ENCODE peak calls at places on chromosome 13, in seven cellular contexts. O, D, J, U, G, K and R are unnamed samples.

GRCh38 chr13:98143601-98144500 is 957 bp downstream of the FARP1 start:
- DNase-seq in O (no peak), D (no peak), J (peak), U (peak), G (no peak), K (no peak), R (peak)

GRCh38 chr13:107251321-107251720 is 683.4 kb upstream of the ARGLU1 start:
- DNase-seq in O (no peak), D (no peak), J (no peak), U (no peak), G (no peak), K (no peak), R (no peak)

GRCh38 chr13:61286148-61286745 is 129.4 kb downstream of the PCDH20 start:
- DNase-seq in O (no peak), D (no peak), J (peak), U (no peak), G (no peak), K (no peak), R (no peak)

GRCh38 chr13:34065915-34066314 is 248.0 kb downstream of the RFC3 start:
- DNase-seq in O (no peak), D (no peak), J (no peak), U (no peak), G (no peak), K (no peak), R (no peak)

GRCh38 chr13:23357349-23357748 is 76.2 kb downstream of the SACS start:
- DNase-seq in O (no peak), D (no peak), J (no peak), U (no peak), G (no peak), K (no peak), R (no peak)

GRCh38 chr13:100365678-100366077 is 222.9 kb downstream of the GGACT start:
- DNase-seq in O (no peak), D (no peak), J (no peak), U (no peak), G (no peak), K (no peak), R (no peak)

GRCh38 chr13:66427330-66427990 is 802.7 kb downstream of the PCDH9 start:
- DNase-seq in O (no peak), D (no peak), J (no peak), U (no peak), G (no peak), K (no peak), R (peak)

GRCh38 chr13:60261432-60262351 is 98.0 kb upstream of the DIAPH3 start:
- DNase-seq in O (no peak), D (no peak), J (peak), U (no peak), G (no peak), K (no peak), R (no peak)

GRCh38 chr13:114268344-114269280 is 12.8 kb upstream of the UPF3A start:
- DNase-seq in O (no peak), D (no peak), J (no peak), U (no peak), G (no peak), K (no peak), R (peak)